ENCODE peak calls at places on chromosomes 5 and 9, in six cellular contexts. D, S, N, A, Y and V are unnamed samples.

GRCh38 chr9:78940121-78940855 is 631.5 kb upstream of the TLE4 start:
- DNase-seq in D (no peak), S (no peak), N (no peak), A (no peak), Y (no peak), V (no peak)

GRCh38 chr5:52705720-52706119 is 82.0 kb upstream of the ITGA1 start:
- DNase-seq in D (no peak), S (peak; percentile 71), N (no peak), A (no peak), Y (no peak), V (no peak)

GRCh38 chr5:36590513-36591286 is 15.7 kb upstream of the SLC1A3 start:
- DNase-seq in D (no peak), S (no peak), N (no peak), A (no peak), Y (no peak), V (no peak)

GRCh38 chr9:22529426-22530199 is 83.0 kb downstream of the DMRTA1 start:
- DNase-seq in D (no peak), S (no peak), N (no peak), A (no peak), Y (no peak), V (no peak)

GRCh38 chr9:23730364-23730763 is 95.7 kb downstream of the ELAVL2 start:
- DNase-seq in D (no peak), S (no peak), N (no peak), A (no peak), Y (no peak), V (no peak)

GRCh38 chr9:36928670-36929349 is 105.3 kb downstream of the PAX5 start:
- DNase-seq in D (peak; percentile 49), S (peak; percentile 68), N (no peak), A (no peak), Y (no peak), V (no peak)

GRCh38 chr9:69104830-69105527 is 69.1 kb upstream of the TJP2 start:
- DNase-seq in D (no peak), S (no peak), N (no peak), A (no peak), Y (no peak), V (no peak)

GRCh38 chr5:1004598-1005361 is 3.8 kb upstream of the NKD2 start:
- DNase-seq in D (peak; percentile 64), S (peak; percentile 16), N (peak; percentile 40), A (no peak), Y (peak; percentile 29), V (peak; percentile 31)

GRCh38 chr5:43560128-43560527 is 3.3 kb upstream of the PAIP1 start:
- DNase-seq in D (no peak), S (peak; percentile 73), N (no peak), A (no peak), Y (no peak), V (no peak)